ENCODE peak calls at places on chromosomes 11 and 22, in eight cellular contexts. Q is EL; D is AG10803; X is fibroblast of pulmonary artery; B is aorta; U is COR-L47; H is stimulated activated CD4-positive, alpha-beta T cell treated with anti-CD3 and anti-CD28 coated beads, Interleukin-12 subunit alpha, Interleukin-12 subunit beta, amount 100 ng/mL, for 4 hours; I is fibroblast of mammary gland. Y is an unnamed sample.

GRCh38 chr11:115222218-115222862 is 281.9 kb downstream of the CADM1 start:
- DNase-seq in Q (peak), D (peak), X (peak), B (no peak), U (peak), H (no peak), I (peak), Y (peak)

GRCh38 chr11:116272181-116272789 is 500.5 kb downstream of the BUD13 start:
- DNase-seq in Q (no peak), D (no peak), X (no peak), B (no peak), U (no peak), H (no peak), I (no peak), Y (no peak)

GRCh38 chr11:28922351-28922981 is 814.3 kb downstream of the METTL15 start:
- DNase-seq in Q (no peak), D (peak), X (peak), B (no peak), U (no peak), H (no peak), I (peak), Y (no peak)

GRCh38 chr11:86748296-86748695 is 52.0 kb upstream of the PRSS23 start:
- DNase-seq in Q (peak), D (peak), X (no peak), B (no peak), U (no peak), H (no peak), I (peak), Y (no peak)

GRCh38 chr11:73406131-73406530 is 29.9 kb downstream of the RELT start:
- DNase-seq in Q (no peak), D (no peak), X (no peak), B (no peak), U (no peak), H (no peak), I (no peak), Y (no peak)

GRCh38 chr22:35191412-35191811 is 65.9 kb upstream of the HMGXB4 start:
- DNase-seq in Q (peak), D (peak), X (peak), B (no peak), U (no peak), H (no peak), I (peak), Y (peak)

GRCh38 chr11:2270322-2271076 is at the start of gene ASCL2:
- DNase-seq in Q (no peak), D (no peak), X (no peak), B (no peak), U (peak), H (no peak), I (no peak), Y (no peak)

GRCh38 chr22:42473484-42474193 is 41.4 kb upstream of the NFAM1 start:
- DNase-seq in Q (peak), D (peak), X (peak), B (no peak), U (peak), H (no peak), I (peak), Y (peak)

GRCh38 chr22:41700105-41700358 is 729 bp downstream of the MEI1 start:
- DNase-seq in Q (no peak), D (no peak), X (no peak), B (no peak), U (no peak), H (no peak), I (no peak), Y (no peak)

GRCh38 chr11:110219011-110219785 is 77.2 kb downstream of the RDX start:
- DNase-seq in Q (peak), D (peak), X (peak), B (no peak), U (no peak), H (no peak), I (peak), Y (no peak)

GRCh38 chr22:47835726-47836125 is 1073.3 kb downstream of the TBC1D22A start:
- DNase-seq in Q (peak), D (peak), X (peak), B (no peak), U (no peak), H (no peak), I (peak), Y (no peak)

GRCh38 chr11:84817998-84818397 is 809.1 kb downstream of the DLG2 start:
- DNase-seq in Q (peak), D (peak), X (peak), B (no peak), U (no peak), H (no peak), I (peak), Y (peak)

GRCh38 chr11:131944709-131945108 is 574.3 kb downstream of the NTM start:
- DNase-seq in Q (no peak), D (peak), X (peak), B (no peak), U (no peak), H (no peak), I (peak), Y (peak)